ENCODE peak calls at places on chromosomes 5 and 9, in seven cellular contexts. One of them, this sample, is unnamed. For H3K9me3, the result is how much of the 10 kb centered on the place peaks cover.

GRCh38 chr9:115672477-115673316 is 480.9 kb upstream of the PAPPA start:
- DNase-seq in naive thymus-derived CD4-positive, alpha-beta T cell: no peak
- DNase-seq in fibroblast of lung: peak
- DNase-seq in CD4-positive, alpha-beta T cell: no peak
- DNase-seq in CD8-positive, alpha-beta memory T cell: no peak
- DNase-seq in A549: peak
- DNase-seq in OCI-LY7: no peak
- DNase-seq in this sample: no peak

GRCh38 chr5:10229306-10230048 is 20.2 kb downstream of the ATPSCKMT start:
- DNase-seq in naive thymus-derived CD4-positive, alpha-beta T cell: no peak
- DNase-seq in fibroblast of lung: peak
- DNase-seq in CD4-positive, alpha-beta T cell: no peak
- DNase-seq in CD8-positive, alpha-beta memory T cell: no peak
- DNase-seq in A549: no peak
- DNase-seq in OCI-LY7: no peak
- DNase-seq in this sample: no peak

GRCh38 chr5:132433141-132433540 is 57.4 kb downstream of the IRF1 start:
- DNase-seq in naive thymus-derived CD4-positive, alpha-beta T cell: no peak
- DNase-seq in fibroblast of lung: no peak
- DNase-seq in CD4-positive, alpha-beta T cell: no peak
- DNase-seq in CD8-positive, alpha-beta memory T cell: no peak
- DNase-seq in A549: no peak
- DNase-seq in OCI-LY7: no peak
- DNase-seq in this sample: no peak

GRCh38 chr5:21823588-21823987 is 1029.6 kb downstream of the CDH12 start:
- DNase-seq in naive thymus-derived CD4-positive, alpha-beta T cell: no peak
- DNase-seq in fibroblast of lung: peak
- DNase-seq in CD4-positive, alpha-beta T cell: no peak
- DNase-seq in CD8-positive, alpha-beta memory T cell: no peak
- DNase-seq in A549: no peak
- DNase-seq in OCI-LY7: no peak
- DNase-seq in this sample: no peak

GRCh38 chr5:87430863-87431262 is 18.1 kb upstream of the CCNH start:
- DNase-seq in naive thymus-derived CD4-positive, alpha-beta T cell: no peak
- DNase-seq in fibroblast of lung: no peak
- DNase-seq in CD4-positive, alpha-beta T cell: no peak
- DNase-seq in CD8-positive, alpha-beta memory T cell: no peak
- DNase-seq in A549: no peak
- DNase-seq in OCI-LY7: no peak
- DNase-seq in this sample: no peak

GRCh38 chr9:135898634-135899407 is 8.5 kb downstream of the CAMSAP1 start:
- DNase-seq in naive thymus-derived CD4-positive, alpha-beta T cell: no peak
- DNase-seq in fibroblast of lung: peak
- DNase-seq in CD4-positive, alpha-beta T cell: no peak
- DNase-seq in CD8-positive, alpha-beta memory T cell: no peak
- DNase-seq in A549: no peak
- DNase-seq in OCI-LY7: no peak
- DNase-seq in this sample: no peak

GRCh38 chr5:83708170-83708569 is 12.5 kb downstream of the HAPLN1 start:
- DNase-seq in naive thymus-derived CD4-positive, alpha-beta T cell: no peak
- DNase-seq in fibroblast of lung: no peak
- DNase-seq in CD4-positive, alpha-beta T cell: no peak
- DNase-seq in CD8-positive, alpha-beta memory T cell: no peak
- DNase-seq in A549: no peak
- DNase-seq in OCI-LY7: no peak
- DNase-seq in this sample: no peak

GRCh38 chr9:82613516-82613915 is 449.4 kb downstream of the RASEF start:
- DNase-seq in naive thymus-derived CD4-positive, alpha-beta T cell: no peak
- DNase-seq in fibroblast of lung: no peak
- DNase-seq in CD4-positive, alpha-beta T cell: no peak
- DNase-seq in CD8-positive, alpha-beta memory T cell: no peak
- DNase-seq in A549: no peak
- DNase-seq in OCI-LY7: no peak
- DNase-seq in this sample: no peak

GRCh38 chr9:135572233-135572632 is 10.7 kb downstream of the PAEP start:
- DNase-seq in naive thymus-derived CD4-positive, alpha-beta T cell: no peak
- DNase-seq in fibroblast of lung: no peak
- DNase-seq in CD4-positive, alpha-beta T cell: no peak
- DNase-seq in CD8-positive, alpha-beta memory T cell: no peak
- DNase-seq in A549: no peak
- DNase-seq in OCI-LY7: no peak
- DNase-seq in this sample: no peak

GRCh38 chr5:73663860-73664240 is 37.9 kb downstream of the ARHGEF28 start:
- DNase-seq in naive thymus-derived CD4-positive, alpha-beta T cell: no peak
- DNase-seq in fibroblast of lung: no peak
- DNase-seq in CD4-positive, alpha-beta T cell: no peak
- DNase-seq in CD8-positive, alpha-beta memory T cell: no peak
- DNase-seq in A549: no peak
- DNase-seq in OCI-LY7: no peak
- DNase-seq in this sample: no peak

GRCh38 chr5:65034782-65035181 is 266.1 kb downstream of the CWC27 start:
- DNase-seq in naive thymus-derived CD4-positive, alpha-beta T cell: no peak
- DNase-seq in fibroblast of lung: no peak
- DNase-seq in CD4-positive, alpha-beta T cell: no peak
- DNase-seq in CD8-positive, alpha-beta memory T cell: no peak
- DNase-seq in A549: no peak
- DNase-seq in OCI-LY7: peak
- DNase-seq in this sample: no peak

GRCh38 chr5:141245250-141245717 is at the start of gene PCDHB15:
- DNase-seq in naive thymus-derived CD4-positive, alpha-beta T cell: no peak
- DNase-seq in fibroblast of lung: peak
- DNase-seq in CD4-positive, alpha-beta T cell: no peak
- DNase-seq in CD8-positive, alpha-beta memory T cell: peak
- DNase-seq in A549: no peak
- DNase-seq in OCI-LY7: no peak
- DNase-seq in this sample: no peak
- H3K9me3 ChIP-seq in naive thymus-derived CD4-positive, alpha-beta T cell: under half
- H3K9me3 ChIP-seq in fibroblast of lung: under half
- H3K9me3 ChIP-seq in CD4-positive, alpha-beta T cell: half or more
- H3K9me3 ChIP-seq in CD8-positive, alpha-beta memory T cell: under half
- H3K9me3 ChIP-seq in A549: under half
- H3K9me3 ChIP-seq in OCI-LY7: under half
- H3K9me3 ChIP-seq in this sample: half or more

GRCh38 chr5:141434006-141434405 is 3.7 kb downstream of the PCDHGA12 start:
- DNase-seq in naive thymus-derived CD4-positive, alpha-beta T cell: no peak
- DNase-seq in fibroblast of lung: peak
- DNase-seq in CD4-positive, alpha-beta T cell: no peak
- DNase-seq in CD8-positive, alpha-beta memory T cell: no peak
- DNase-seq in A549: no peak
- DNase-seq in OCI-LY7: no peak
- DNase-seq in this sample: no peak

GRCh38 chr5:141441571-141442170 is 11.4 kb downstream of the PCDHGA12 start:
- DNase-seq in naive thymus-derived CD4-positive, alpha-beta T cell: no peak
- DNase-seq in fibroblast of lung: no peak
- DNase-seq in CD4-positive, alpha-beta T cell: no peak
- DNase-seq in CD8-positive, alpha-beta memory T cell: no peak
- DNase-seq in A549: no peak
- DNase-seq in OCI-LY7: no peak
- DNase-seq in this sample: no peak

GRCh38 chr5:141437208-141437607 is 6.9 kb downstream of the PCDHGA12 start:
- DNase-seq in naive thymus-derived CD4-positive, alpha-beta T cell: no peak
- DNase-seq in fibroblast of lung: no peak
- DNase-seq in CD4-positive, alpha-beta T cell: no peak
- DNase-seq in CD8-positive, alpha-beta memory T cell: no peak
- DNase-seq in A549: no peak
- DNase-seq in OCI-LY7: no peak
- DNase-seq in this sample: no peak

DNA sequence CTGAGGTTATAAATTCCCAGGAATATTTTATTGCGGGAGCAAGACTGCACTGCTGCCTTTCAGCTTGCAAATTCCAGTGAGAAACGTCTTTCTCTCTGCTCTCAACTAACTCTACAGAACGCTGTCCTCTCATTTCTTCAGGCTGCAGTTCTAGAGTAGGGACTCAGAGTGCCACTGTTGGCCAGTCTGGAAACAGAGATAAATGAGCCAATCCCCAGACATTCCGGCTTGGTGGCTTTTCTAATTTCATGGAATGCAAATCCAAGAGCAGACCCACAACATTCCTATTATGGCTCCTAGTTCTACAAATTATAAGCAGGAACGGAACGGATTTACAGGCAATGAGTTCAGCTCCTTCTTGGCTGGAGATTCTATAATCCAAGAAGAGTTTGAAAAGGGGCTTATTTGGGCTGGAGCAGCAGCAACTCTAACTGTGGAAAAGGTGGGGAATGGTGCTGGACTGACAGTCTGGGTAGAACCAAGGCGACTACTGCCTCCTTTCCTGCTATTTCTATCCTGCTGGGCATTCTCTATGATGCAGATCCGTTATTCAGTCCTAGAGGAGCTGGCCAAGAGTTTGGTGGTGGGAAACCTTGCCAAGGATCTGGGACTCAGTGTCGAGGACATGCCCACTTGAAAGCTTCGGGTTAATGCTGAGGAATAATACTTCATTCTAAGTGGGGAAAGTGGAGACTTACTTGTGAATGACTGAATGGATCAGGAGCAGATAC is 9.3 kb downstream of the PCDHGA12 start:
- DNase-seq in naive thymus-derived CD4-positive, alpha-beta T cell: no peak
- DNase-seq in fibroblast of lung: no peak
- DNase-seq in CD4-positive, alpha-beta T cell: no peak
- DNase-seq in CD8-positive, alpha-beta memory T cell: no peak
- DNase-seq in A549: no peak
- DNase-seq in OCI-LY7: no peak
- DNase-seq in this sample: no peak
- H3K9me3 ChIP-seq in naive thymus-derived CD4-positive, alpha-beta T cell: under half
- H3K9me3 ChIP-seq in fibroblast of lung: under half
- H3K9me3 ChIP-seq in CD4-positive, alpha-beta T cell: under half
- H3K9me3 ChIP-seq in CD8-positive, alpha-beta memory T cell: under half
- H3K9me3 ChIP-seq in A549: under half
- H3K9me3 ChIP-seq in OCI-LY7: under half
- H3K9me3 ChIP-seq in this sample: under half

GRCh38 chr5:141261238-141261546 is 16.0 kb downstream of the PCDHB15 start:
- DNase-seq in naive thymus-derived CD4-positive, alpha-beta T cell: no peak
- DNase-seq in fibroblast of lung: no peak
- DNase-seq in CD4-positive, alpha-beta T cell: no peak
- DNase-seq in CD8-positive, alpha-beta memory T cell: no peak
- DNase-seq in A549: no peak
- DNase-seq in OCI-LY7: no peak
- DNase-seq in this sample: no peak
- H3K9me3 ChIP-seq in naive thymus-derived CD4-positive, alpha-beta T cell: under half
- H3K9me3 ChIP-seq in fibroblast of lung: under half
- H3K9me3 ChIP-seq in CD4-positive, alpha-beta T cell: half or more
- H3K9me3 ChIP-seq in CD8-positive, alpha-beta memory T cell: under half
- H3K9me3 ChIP-seq in A549: half or more
- H3K9me3 ChIP-seq in OCI-LY7: under half
- H3K9me3 ChIP-seq in this sample: half or more

DNA sequence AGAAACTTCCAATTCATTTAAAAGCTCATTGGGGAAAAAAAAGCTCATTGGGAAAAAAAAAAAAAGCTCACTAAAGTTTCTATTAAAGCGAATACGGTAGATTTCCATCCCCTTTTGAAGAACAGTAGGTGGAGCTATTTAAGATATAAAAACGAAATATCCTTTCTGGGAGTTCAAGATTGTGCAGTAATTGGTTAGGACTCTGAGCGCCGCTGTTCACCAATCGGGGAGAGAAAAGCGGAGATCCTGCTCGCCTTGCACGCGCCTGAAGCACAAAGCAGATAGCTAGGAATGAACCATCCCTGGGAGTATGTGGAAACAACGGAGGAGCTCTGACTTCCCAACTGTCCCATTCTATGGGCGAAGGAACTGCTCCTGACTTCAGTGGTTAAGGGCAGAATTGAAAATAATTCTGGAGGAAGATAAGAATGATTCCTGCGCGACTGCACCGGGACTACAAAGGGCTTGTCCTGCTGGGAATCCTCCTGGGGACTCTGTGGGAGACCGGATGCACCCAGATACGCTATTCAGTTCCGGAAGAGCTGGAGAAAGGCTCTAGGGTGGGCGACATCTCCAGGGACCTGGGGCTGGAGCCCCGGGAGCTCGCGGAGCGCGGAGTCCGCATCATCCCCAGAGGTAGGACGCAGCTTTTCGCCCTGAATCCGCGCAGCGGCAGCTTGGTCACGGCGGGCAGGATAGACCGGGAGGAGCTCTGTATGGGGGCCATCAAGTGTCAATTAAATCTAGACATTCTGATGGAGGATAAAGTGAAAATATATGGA is at the start of gene PCDHGA12:
- DNase-seq in naive thymus-derived CD4-positive, alpha-beta T cell: no peak
- DNase-seq in fibroblast of lung: peak
- DNase-seq in CD4-positive, alpha-beta T cell: no peak
- DNase-seq in CD8-positive, alpha-beta memory T cell: no peak
- DNase-seq in A549: peak
- DNase-seq in OCI-LY7: peak
- DNase-seq in this sample: no peak
- H3K9me3 ChIP-seq in naive thymus-derived CD4-positive, alpha-beta T cell: under half
- H3K9me3 ChIP-seq in fibroblast of lung: under half
- H3K9me3 ChIP-seq in CD4-positive, alpha-beta T cell: under half
- H3K9me3 ChIP-seq in CD8-positive, alpha-beta memory T cell: under half
- H3K9me3 ChIP-seq in A549: half or more
- H3K9me3 ChIP-seq in OCI-LY7: under half
- H3K9me3 ChIP-seq in this sample: under half

DNA sequence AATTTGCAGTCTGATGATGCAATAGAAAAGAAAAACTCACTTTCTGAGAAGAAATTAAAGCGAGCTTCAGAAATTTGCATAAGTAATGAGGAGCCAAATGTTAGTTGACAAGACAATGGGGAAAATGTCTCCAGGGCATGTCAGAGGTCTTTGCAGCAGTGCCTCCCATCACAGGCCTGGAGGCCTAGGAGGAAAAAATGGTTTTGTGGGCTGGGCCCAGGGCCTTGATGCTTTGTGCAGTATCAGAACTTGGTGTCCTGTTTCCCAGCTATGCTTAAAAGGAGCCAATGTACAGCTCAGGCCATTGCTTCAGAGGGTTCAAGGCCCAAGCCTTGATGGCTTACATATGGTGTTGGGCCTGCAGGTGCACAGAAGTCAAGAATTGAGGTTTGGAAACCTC is 298.4 kb downstream of the SMARCA2 start:
- DNase-seq in naive thymus-derived CD4-positive, alpha-beta T cell: no peak
- DNase-seq in fibroblast of lung: no peak
- DNase-seq in CD4-positive, alpha-beta T cell: no peak
- DNase-seq in CD8-positive, alpha-beta memory T cell: no peak
- DNase-seq in A549: no peak
- DNase-seq in OCI-LY7: no peak
- DNase-seq in this sample: no peak
- H3K9me3 ChIP-seq in naive thymus-derived CD4-positive, alpha-beta T cell: under half
- H3K9me3 ChIP-seq in fibroblast of lung: under half
- H3K9me3 ChIP-seq in CD4-positive, alpha-beta T cell: under half
- H3K9me3 ChIP-seq in CD8-positive, alpha-beta memory T cell: under half
- H3K9me3 ChIP-seq in A549: half or more
- H3K9me3 ChIP-seq in OCI-LY7: under half
- H3K9me3 ChIP-seq in this sample: under half

GRCh38 chr9:8362250-8362649 is 562.7 kb upstream of the DMAC1 start:
- DNase-seq in naive thymus-derived CD4-positive, alpha-beta T cell: no peak
- DNase-seq in fibroblast of lung: no peak
- DNase-seq in CD4-positive, alpha-beta T cell: no peak
- DNase-seq in CD8-positive, alpha-beta memory T cell: no peak
- DNase-seq in A549: no peak
- DNase-seq in OCI-LY7: no peak
- DNase-seq in this sample: no peak
- H3K9me3 ChIP-seq in naive thymus-derived CD4-positive, alpha-beta T cell: under half
- H3K9me3 ChIP-seq in fibroblast of lung: under half
- H3K9me3 ChIP-seq in CD4-positive, alpha-beta T cell: under half
- H3K9me3 ChIP-seq in CD8-positive, alpha-beta memory T cell: under half
- H3K9me3 ChIP-seq in A549: under half
- H3K9me3 ChIP-seq in OCI-LY7: under half
- H3K9me3 ChIP-seq in this sample: under half

DNA sequence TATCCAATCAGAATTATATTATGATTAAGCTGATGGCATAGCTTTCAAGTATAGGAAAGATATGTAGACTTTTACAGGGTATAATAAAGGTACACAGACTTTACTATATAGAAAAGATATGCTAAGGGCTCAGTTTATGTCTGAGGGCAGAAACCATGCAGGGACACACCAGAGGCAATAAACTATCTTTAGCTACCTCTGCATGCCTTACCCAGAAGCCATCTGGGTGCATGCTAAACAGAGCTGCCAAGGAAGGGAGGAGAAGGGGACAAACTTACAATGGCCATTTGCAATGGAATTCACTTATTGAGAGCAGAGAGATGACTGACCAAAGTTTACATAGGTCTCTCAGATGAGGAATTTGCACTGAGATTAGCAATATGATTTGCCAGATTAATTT is 143.1 kb upstream of the NR4A3 start:
- DNase-seq in naive thymus-derived CD4-positive, alpha-beta T cell: no peak
- DNase-seq in fibroblast of lung: no peak
- DNase-seq in CD4-positive, alpha-beta T cell: no peak
- DNase-seq in CD8-positive, alpha-beta memory T cell: no peak
- DNase-seq in A549: no peak
- DNase-seq in OCI-LY7: no peak
- DNase-seq in this sample: no peak
- H3K9me3 ChIP-seq in naive thymus-derived CD4-positive, alpha-beta T cell: under half
- H3K9me3 ChIP-seq in fibroblast of lung: under half
- H3K9me3 ChIP-seq in CD4-positive, alpha-beta T cell: under half
- H3K9me3 ChIP-seq in CD8-positive, alpha-beta memory T cell: under half
- H3K9me3 ChIP-seq in A549: under half
- H3K9me3 ChIP-seq in OCI-LY7: under half
- H3K9me3 ChIP-seq in this sample: under half